ENCODE peak calls at places on chromosome 1, in five cellular contexts. One of them, this sample, is unnamed.

GRCh38 chr1:83033682-83034081 is 965.2 kb downstream of the TTLL7 start:
- DNase-seq in fibroblast of pulmonary artery: peak
- DNase-seq in bronchial epithelial cell: peak
- DNase-seq in heart left ventricle: no peak
- DNase-seq in breast epithelium: no peak
- DNase-seq in this sample: peak

GRCh38 chr1:3717715-3718601 is 34.3 kb upstream of the CCDC27 start:
- DNase-seq in breast epithelium: no peak
- DNase-seq in fibroblast of pulmonary artery: no peak
- DNase-seq in heart left ventricle: no peak
- DNase-seq in bronchial epithelial cell: no peak
- DNase-seq in this sample: no peak

GRCh38 chr1:94236021-94236491 is 1.3 kb downstream of the ARHGAP29 start:
- DNase-seq in breast epithelium: no peak
- DNase-seq in heart left ventricle: no peak
- DNase-seq in fibroblast of pulmonary artery: peak
- DNase-seq in bronchial epithelial cell: no peak
- DNase-seq in this sample: peak

GRCh38 chr1:119631086-119631432 is 17.0 kb downstream of the ZNF697 start:
- DNase-seq in bronchial epithelial cell: no peak
- DNase-seq in fibroblast of pulmonary artery: no peak
- DNase-seq in breast epithelium: no peak
- DNase-seq in heart left ventricle: no peak
- DNase-seq in this sample: no peak

GRCh38 chr1:33256701-33257387 is 552 bp downstream of the ZNF362 start:
- DNase-seq in breast epithelium: peak
- DNase-seq in fibroblast of pulmonary artery: peak
- DNase-seq in bronchial epithelial cell: peak
- DNase-seq in heart left ventricle: peak
- DNase-seq in this sample: peak

GRCh38 chr1:57331620-57332019 is 92.2 kb downstream of the DAB1 start:
- DNase-seq in fibroblast of pulmonary artery: no peak
- DNase-seq in breast epithelium: no peak
- DNase-seq in heart left ventricle: no peak
- DNase-seq in bronchial epithelial cell: no peak
- DNase-seq in this sample: no peak

GRCh38 chr1:112508242-112509004 is at the start of gene WNT2B:
- DNase-seq in bronchial epithelial cell: no peak
- DNase-seq in fibroblast of pulmonary artery: no peak
- DNase-seq in heart left ventricle: peak
- DNase-seq in breast epithelium: no peak
- DNase-seq in this sample: no peak

GRCh38 chr1:175512637-175513412 is 230.6 kb downstream of the TNR start:
- DNase-seq in heart left ventricle: no peak
- DNase-seq in fibroblast of pulmonary artery: no peak
- DNase-seq in bronchial epithelial cell: no peak
- DNase-seq in breast epithelium: no peak
- DNase-seq in this sample: no peak

GRCh38 chr1:159916240-159917051 is 8.9 kb downstream of the TAGLN2 start:
- DNase-seq in bronchial epithelial cell: peak
- DNase-seq in breast epithelium: no peak
- DNase-seq in heart left ventricle: no peak
- DNase-seq in fibroblast of pulmonary artery: peak
- DNase-seq in this sample: peak

GRCh38 chr1:59505596-59506028 is 208.7 kb downstream of the FGGY start:
- DNase-seq in bronchial epithelial cell: peak
- DNase-seq in heart left ventricle: no peak
- DNase-seq in fibroblast of pulmonary artery: no peak
- DNase-seq in breast epithelium: no peak
- DNase-seq in this sample: peak

GRCh38 chr1:248114890-248115289 is 19.9 kb downstream of the OR2L13 start:
- DNase-seq in bronchial epithelial cell: no peak
- DNase-seq in breast epithelium: no peak
- DNase-seq in heart left ventricle: no peak
- DNase-seq in fibroblast of pulmonary artery: no peak
- DNase-seq in this sample: no peak

GRCh38 chr1:79667848-79668696 is 661.5 kb upstream of the ADGRL4 start:
- DNase-seq in heart left ventricle: no peak
- DNase-seq in bronchial epithelial cell: no peak
- DNase-seq in breast epithelium: no peak
- DNase-seq in fibroblast of pulmonary artery: no peak
- DNase-seq in this sample: no peak

GRCh38 chr1:41490911-41491310 is 6.4 kb upstream of the EDN2 start:
- DNase-seq in bronchial epithelial cell: no peak
- DNase-seq in heart left ventricle: peak
- DNase-seq in breast epithelium: no peak
- DNase-seq in fibroblast of pulmonary artery: no peak
- DNase-seq in this sample: no peak

GRCh38 chr1:203526572-203526971 is 32.6 kb downstream of the OPTC start:
- DNase-seq in bronchial epithelial cell: peak
- DNase-seq in fibroblast of pulmonary artery: no peak
- DNase-seq in heart left ventricle: no peak
- DNase-seq in breast epithelium: no peak
- DNase-seq in this sample: no peak

GRCh38 chr1:17128361-17128760 is 9.1 kb upstream of the PADI2 start:
- DNase-seq in breast epithelium: no peak
- DNase-seq in heart left ventricle: no peak
- DNase-seq in bronchial epithelial cell: peak
- DNase-seq in fibroblast of pulmonary artery: peak
- DNase-seq in this sample: peak

GRCh38 chr1:228366062-228366850 is 40.4 kb downstream of the TRIM11 start:
- DNase-seq in heart left ventricle: peak
- DNase-seq in bronchial epithelial cell: no peak
- DNase-seq in breast epithelium: no peak
- DNase-seq in fibroblast of pulmonary artery: no peak
- DNase-seq in this sample: no peak

GRCh38 chr1:27637052-27637451 is 2.1 kb upstream of the FGR start:
- DNase-seq in fibroblast of pulmonary artery: no peak
- DNase-seq in breast epithelium: no peak
- DNase-seq in heart left ventricle: no peak
- DNase-seq in bronchial epithelial cell: peak
- DNase-seq in this sample: no peak

GRCh38 chr1:225735252-225736149 is 42.1 kb upstream of the SRP9 start:
- DNase-seq in breast epithelium: peak
- DNase-seq in bronchial epithelial cell: peak
- DNase-seq in fibroblast of pulmonary artery: peak
- DNase-seq in heart left ventricle: peak
- DNase-seq in this sample: peak

GRCh38 chr1:198873696-198874230 is 234.9 kb downstream of the PTPRC start:
- DNase-seq in heart left ventricle: no peak
- DNase-seq in fibroblast of pulmonary artery: no peak
- DNase-seq in breast epithelium: no peak
- DNase-seq in bronchial epithelial cell: no peak
- DNase-seq in this sample: no peak

GRCh38 chr1:31633117-31633516 is 11.6 kb downstream of the PEF1 start:
- DNase-seq in breast epithelium: no peak
- DNase-seq in heart left ventricle: no peak
- DNase-seq in fibroblast of pulmonary artery: no peak
- DNase-seq in bronchial epithelial cell: no peak
- DNase-seq in this sample: no peak

GRCh38 chr1:35810096-35810860 is 2.5 kb downstream of the AGO4 start:
- DNase-seq in heart left ventricle: no peak
- DNase-seq in fibroblast of pulmonary artery: peak
- DNase-seq in breast epithelium: no peak
- DNase-seq in bronchial epithelial cell: peak
- DNase-seq in this sample: peak

DNA sequence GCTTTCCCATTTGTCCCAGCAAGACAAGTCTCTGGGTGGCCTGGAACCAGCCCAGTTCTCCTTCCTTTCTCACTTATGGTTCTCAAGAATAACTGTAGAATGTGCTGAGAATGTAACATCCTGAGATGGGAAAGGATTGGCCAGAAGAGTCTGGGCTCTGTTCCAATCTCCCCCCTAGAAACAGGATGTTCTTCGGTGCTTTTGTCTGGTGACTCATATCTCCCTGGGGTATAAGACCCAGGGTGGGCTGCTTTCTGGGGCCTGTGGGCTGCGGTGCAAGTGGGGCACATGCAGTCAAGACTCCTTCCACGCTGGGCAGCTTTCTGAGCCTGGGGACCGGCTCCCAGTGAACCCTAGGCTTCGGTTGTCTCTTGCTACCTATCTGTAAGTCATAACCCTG is 251.3 kb upstream of the POU3F1 start:
- DNase-seq in breast epithelium: no peak
- DNase-seq in fibroblast of pulmonary artery: no peak
- DNase-seq in heart left ventricle: no peak
- DNase-seq in bronchial epithelial cell: no peak
- DNase-seq in this sample: no peak
- H3K4me3 ChIP-seq in breast epithelium: no peak
- H3K4me3 ChIP-seq in fibroblast of pulmonary artery: no peak
- H3K4me3 ChIP-seq in heart left ventricle: no peak
- H3K4me3 ChIP-seq in bronchial epithelial cell: no peak
- H3K4me3 ChIP-seq in this sample: no peak

DNA sequence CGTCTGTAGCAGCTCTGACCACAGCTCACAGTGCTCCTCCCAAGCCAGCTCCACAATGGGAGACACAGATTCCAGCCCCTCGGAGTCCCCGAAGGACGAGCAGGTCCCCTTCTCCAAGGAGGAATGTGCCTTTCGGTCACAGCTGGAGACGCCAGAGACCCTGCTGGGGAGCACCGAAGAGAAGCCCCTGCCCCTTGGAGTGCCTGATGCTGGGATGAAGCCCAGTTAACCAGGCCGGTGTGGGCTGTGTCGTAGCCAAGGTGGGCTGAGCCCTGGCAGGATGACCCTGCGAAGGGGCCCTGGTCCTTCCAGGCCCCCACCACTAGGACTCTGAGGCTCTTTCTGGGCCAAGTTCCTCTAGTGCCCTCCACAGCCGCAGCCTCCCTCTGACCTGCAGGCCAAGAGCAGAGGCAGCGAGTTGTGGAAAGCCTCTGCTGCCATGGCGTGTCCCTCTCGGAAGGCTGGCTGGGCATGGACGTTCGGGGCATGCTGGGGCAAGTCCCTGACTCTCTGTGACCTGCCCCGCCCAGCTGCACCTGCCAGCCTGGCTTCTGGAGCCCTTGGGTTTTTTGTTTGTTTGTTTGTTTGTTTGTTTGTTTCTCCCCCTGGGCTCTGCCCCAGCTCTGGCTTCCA is 22.9 kb upstream of the VPS13D start:
- DNase-seq in heart left ventricle: no peak
- DNase-seq in bronchial epithelial cell: no peak
- DNase-seq in fibroblast of pulmonary artery: no peak
- DNase-seq in breast epithelium: no peak
- DNase-seq in this sample: no peak
- TF ChIP-seq CTCF in heart left ventricle: no peak
- TF ChIP-seq CTCF in bronchial epithelial cell: no peak
- TF ChIP-seq CTCF in fibroblast of pulmonary artery: no peak
- TF ChIP-seq CTCF in breast epithelium: no peak
- TF ChIP-seq CTCF in this sample: no peak

GRCh38 chr1:92480813-92481597 is 5.7 kb downstream of the GFI1 start:
- DNase-seq in bronchial epithelial cell: no peak
- DNase-seq in breast epithelium: no peak
- DNase-seq in fibroblast of pulmonary artery: no peak
- DNase-seq in heart left ventricle: peak
- DNase-seq in this sample: no peak

GRCh38 chr1:92478393-92478792 is 8.3 kb downstream of the GFI1 start:
- DNase-seq in heart left ventricle: no peak
- DNase-seq in fibroblast of pulmonary artery: no peak
- DNase-seq in bronchial epithelial cell: peak
- DNase-seq in breast epithelium: no peak
- DNase-seq in this sample: no peak

GRCh38 chr1:92481598-92482403 is 4.9 kb downstream of the GFI1 start:
- DNase-seq in heart left ventricle: peak
- DNase-seq in breast epithelium: no peak
- DNase-seq in bronchial epithelial cell: no peak
- DNase-seq in fibroblast of pulmonary artery: no peak
- DNase-seq in this sample: no peak

GRCh38 chr1:92479587-92479986 is 7.1 kb downstream of the GFI1 start:
- DNase-seq in fibroblast of pulmonary artery: no peak
- DNase-seq in breast epithelium: no peak
- DNase-seq in heart left ventricle: no peak
- DNase-seq in bronchial epithelial cell: no peak
- DNase-seq in this sample: no peak

GRCh38 chr1:92480200-92480812 is 6.4 kb downstream of the GFI1 start:
- DNase-seq in breast epithelium: no peak
- DNase-seq in fibroblast of pulmonary artery: no peak
- DNase-seq in bronchial epithelial cell: no peak
- DNase-seq in heart left ventricle: no peak
- DNase-seq in this sample: no peak
- H3K4me3 ChIP-seq in breast epithelium: no peak
- H3K4me3 ChIP-seq in fibroblast of pulmonary artery: no peak
- H3K4me3 ChIP-seq in bronchial epithelial cell: no peak
- H3K4me3 ChIP-seq in heart left ventricle: no peak
- H3K4me3 ChIP-seq in this sample: no peak

GRCh38 chr1:84434081-84434755 is 35.9 kb downstream of the DNASE2B start:
- DNase-seq in bronchial epithelial cell: peak
- DNase-seq in breast epithelium: no peak
- DNase-seq in fibroblast of pulmonary artery: no peak
- DNase-seq in heart left ventricle: no peak
- DNase-seq in this sample: no peak
- TF ChIP-seq CTCF in bronchial epithelial cell: no peak
- TF ChIP-seq CTCF in breast epithelium: no peak
- TF ChIP-seq CTCF in fibroblast of pulmonary artery: no peak
- TF ChIP-seq CTCF in heart left ventricle: no peak
- TF ChIP-seq CTCF in this sample: no peak

DNA sequence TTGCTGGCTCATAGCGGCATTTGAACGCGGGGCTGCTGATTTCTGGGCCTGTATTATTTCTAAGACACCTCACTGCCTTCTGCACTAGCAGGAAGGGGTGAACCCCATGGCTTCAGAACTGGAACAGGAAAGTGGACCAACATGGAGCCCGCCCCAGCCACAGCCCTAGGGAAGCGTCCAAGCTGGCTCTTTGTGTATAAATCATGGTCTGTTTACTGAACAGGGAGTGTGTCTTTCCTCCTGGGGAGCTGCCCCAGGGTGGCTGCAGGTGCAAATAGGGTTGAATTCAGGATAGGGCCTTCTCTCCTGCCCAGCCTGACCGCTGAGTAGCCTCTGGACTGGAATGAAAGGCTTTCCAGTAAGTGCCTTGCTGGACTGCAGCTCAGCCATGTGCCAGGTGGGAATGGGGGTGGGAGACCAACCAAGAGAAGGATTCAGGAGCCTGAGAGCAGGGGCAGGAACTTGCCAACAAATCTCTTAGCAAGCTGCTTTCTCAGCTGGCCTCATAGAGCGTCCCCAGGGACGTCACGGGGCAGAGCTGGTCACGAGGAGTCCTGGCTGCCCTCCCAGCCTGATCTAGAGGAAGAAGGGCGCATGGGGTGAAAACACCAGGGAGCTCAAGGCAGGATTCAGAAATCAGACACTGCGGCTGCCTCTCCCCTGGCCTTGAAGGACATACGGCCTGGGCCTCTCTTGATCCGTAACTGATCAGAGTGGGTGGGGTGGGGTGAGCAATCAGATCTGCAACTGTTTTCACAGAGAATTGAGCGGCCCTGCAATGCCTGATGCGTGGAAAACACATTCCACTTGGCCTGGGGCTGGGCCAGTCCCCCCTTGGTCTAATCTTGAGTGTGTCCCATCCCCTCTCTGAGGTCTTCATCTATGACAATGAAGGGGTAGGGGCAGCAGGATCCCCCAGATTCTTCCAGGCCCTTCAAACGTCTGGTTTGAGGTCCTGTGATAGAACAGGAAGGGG is 56.5 kb upstream of the SELENON start:
- DNase-seq in breast epithelium: peak
- DNase-seq in bronchial epithelial cell: no peak
- DNase-seq in fibroblast of pulmonary artery: peak
- DNase-seq in heart left ventricle: peak
- DNase-seq in this sample: peak
- H3K4me3 ChIP-seq in breast epithelium: no peak
- H3K4me3 ChIP-seq in bronchial epithelial cell: no peak
- H3K4me3 ChIP-seq in fibroblast of pulmonary artery: no peak
- H3K4me3 ChIP-seq in heart left ventricle: no peak
- H3K4me3 ChIP-seq in this sample: no peak

This sample was measured in AG10803.